ENCODE peak calls at places on chromosomes 13 and 19, in five cellular contexts. D is lung; Q is body of pancreas; S is stimulated activated naive CD8-positive, alpha-beta T cell treated with anti-CD3 and anti-CD28 coated beads, Interleukin-15, amount 100 ng/mL, for 72 hours; V is pancreas. G is an unnamed sample.

GRCh38 chr19:47598407-47599349 is 10.3 kb upstream of the BICRA start:
- ATAC-seq in D (no peak), Q (no peak), S (no peak), V (no peak), G (no peak)

GRCh38 chr19:839146-839872 is 1.5 kb upstream of the PRTN3 start:
- ATAC-seq in D (no peak), Q (no peak), S (no peak), V (no peak), G (no peak)

GRCh38 chr13:107612376-107612775 is 603.0 kb downstream of the LIG4 start:
- ATAC-seq in D (no peak), Q (no peak), S (no peak), V (no peak), G (no peak)

GRCh38 chr13:113145911-113146598 is 12.4 kb upstream of the PROZ start:
- ATAC-seq in D (no peak), Q (no peak), S (no peak), V (no peak), G (no peak)

GRCh38 chr13:27421101-27421881 is 3.1 kb upstream of the GTF3A start:
- ATAC-seq in D (no peak), Q (no peak), S (no peak), V (no peak), G (no peak)

GRCh38 chr13:27481766-27482165 is 31.4 kb upstream of the MTIF3 start:
- ATAC-seq in D (peak), Q (no peak), S (no peak), V (peak), G (no peak)

GRCh38 chr19:20103091-20103501 is 25.3 kb downstream of the ZNF90 start:
- ATAC-seq in D (no peak), Q (no peak), S (no peak), V (no peak), G (no peak)

GRCh38 chr13:94192576-94192975 is 286.9 kb downstream of the DCT start:
- ATAC-seq in D (no peak), Q (no peak), S (peak), V (peak), G (no peak)

GRCh38 chr19:13102666-13103584 is at the start of gene LYL1:
- ATAC-seq in D (peak), Q (peak), S (no peak), V (peak), G (peak)

GRCh38 chr13:32209670-32210069 is 105.5 kb downstream of the ZAR1L start:
- ATAC-seq in D (no peak), Q (no peak), S (no peak), V (no peak), G (no peak)

GRCh38 chr13:34035676-34036325 is 217.9 kb downstream of the RFC3 start:
- ATAC-seq in D (no peak), Q (no peak), S (no peak), V (no peak), G (no peak)

GRCh38 chr13:79659161-79659560 is 178.2 kb downstream of the NDFIP2 start:
- ATAC-seq in D (no peak), Q (peak), S (no peak), V (peak), G (no peak)

GRCh38 chr13:51819544-51819943 is 15.6 kb upstream of the DHRS12 start:
- ATAC-seq in D (no peak), Q (no peak), S (no peak), V (no peak), G (no peak)

GRCh38 chr13:34941436-34941834 is 635 bp upstream of the NBEA start:
- ATAC-seq in D (no peak), Q (no peak), S (no peak), V (peak), G (no peak)

GRCh38 chr13:97726664-97727235 is 226.7 kb upstream of the IPO5 start:
- ATAC-seq in D (no peak), Q (no peak), S (no peak), V (peak), G (no peak)